ENCODE peak calls at places on chromosomes 2 and 18, in five cellular contexts. I, T, Q, E and Z are unnamed samples.

GRCh38 chr18:475202-475624 is 25.3 kb downstream of the COLEC12 start:
- DNase-seq in I (no peak), T (no peak), Q (no peak), E (no peak), Z (peak; percentile 30)

GRCh38 chr2:148876589-148877402 is 1.8 kb downstream of the KIF5C start:
- DNase-seq in I (peak; percentile 71), T (peak; percentile 47), Q (peak; percentile 33), E (peak; percentile 27), Z (no peak)

GRCh38 chr2:172086349-172087190 is 1.3 kb downstream of the DLX1 start:
- DNase-seq in I (peak; percentile 69), T (no peak), Q (peak; percentile 47), E (no peak), Z (no peak)

GRCh38 chr2:230828272-230828961 is 36.3 kb upstream of the ITM2C start:
- DNase-seq in I (no peak), T (no peak), Q (no peak), E (peak; percentile 34), Z (no peak)

GRCh38 chr2:72214429-72215143 is 66.9 kb upstream of the CYP26B1 start:
- DNase-seq in I (no peak), T (no peak), Q (no peak), E (no peak), Z (no peak)

GRCh38 chr2:109557309-109557708 is 56.5 kb downstream of the SEPTIN10 start:
- DNase-seq in I (no peak), T (no peak), Q (no peak), E (no peak), Z (no peak)

GRCh38 chr18:20971886-20972267 is 139.7 kb downstream of the ROCK1 start:
- DNase-seq in I (no peak), T (no peak), Q (no peak), E (no peak), Z (no peak)

GRCh38 chr2:164816046-164816445 is 25.6 kb downstream of the COBLL1 start:
- DNase-seq in I (no peak), T (no peak), Q (no peak), E (no peak), Z (no peak)

GRCh38 chr2:109511168-109511567 is 102.6 kb downstream of the SEPTIN10 start:
- DNase-seq in I (no peak), T (no peak), Q (no peak), E (no peak), Z (no peak)

GRCh38 chr2:72990695-72991438 is 73.5 kb downstream of the EMX1 start:
- DNase-seq in I (peak; percentile 34), T (peak; percentile 2), Q (peak; percentile 7), E (no peak), Z (peak; percentile 4)

GRCh38 chr2:197846789-197847188 is 42.4 kb downstream of the PLCL1 start:
- DNase-seq in I (no peak), T (no peak), Q (no peak), E (no peak), Z (no peak)

GRCh38 chr2:233460726-233461431 is 105.7 kb downstream of the USP40 start:
- DNase-seq in I (no peak), T (no peak), Q (no peak), E (peak; percentile 74), Z (no peak)

GRCh38 chr2:163553601-163554000 is 182.2 kb downstream of the FIGN start:
- DNase-seq in I (no peak), T (no peak), Q (no peak), E (no peak), Z (no peak)

GRCh38 chr2:219676586-219676985 is 49.2 kb downstream of the SLC4A3 start:
- DNase-seq in I (no peak), T (no peak), Q (no peak), E (no peak), Z (no peak)

GRCh38 chr18:6015364-6015763 is 120.0 kb upstream of the TMEM200C start:
- DNase-seq in I (no peak), T (no peak), Q (no peak), E (no peak), Z (no peak)

GRCh38 chr18:62450546-62451395 is 72.1 kb upstream of the ZCCHC2 start:
- DNase-seq in I (peak; percentile 83), T (peak; percentile 94), Q (peak; percentile 87), E (peak; percentile 72), Z (peak; percentile 35)

GRCh38 chr2:30351087-30351486 is 96.0 kb upstream of the LCLAT1 start:
- DNase-seq in I (no peak), T (peak; percentile 40), Q (no peak), E (no peak), Z (no peak)
- H3K4me1 ChIP-seq in I (no peaks in the 10 kb centered on the region), T (no peaks in the 10 kb centered on the region), Q (peaks cover 18% of the 10 kb centered on the region), E (peaks cover 3% of the 10 kb centered on the region), Z (no peaks in the 10 kb centered on the region)

GRCh38 chr2:65436169-65436824 is 3.9 kb upstream of the SPRED2 start:
- DNase-seq in I (peak; percentile 91), T (peak; percentile 94), Q (peak; percentile 92), E (peak; percentile 89), Z (peak; percentile 94)
- TF ChIP-seq POLR2A in I (no peak), T (peak; percentile 78), Q (peak; percentile 94), E (no peak), Z (peak; percentile 74)

GRCh38 chr2:169819106-169819505 is 5.6 kb downstream of the METTL5 start:
- DNase-seq in I (no peak), T (no peak), Q (no peak), E (no peak), Z (no peak)

GRCh38 chr2:169822785-169823392 is 1.8 kb downstream of the METTL5 start:
- DNase-seq in I (no peak), T (no peak), Q (no peak), E (no peak), Z (no peak)

GRCh38 chr2:169824373-169825333 is at the start of gene METTL5:
- DNase-seq in I (peak; percentile 89), T (peak; percentile 81), Q (peak; percentile 78), E (peak; percentile 85), Z (peak; percentile 76)

GRCh38 chr2:169823996-169824372 is 721 bp downstream of the METTL5 start:
- DNase-seq in I (no peak), T (no peak), Q (no peak), E (no peak), Z (no peak)

DNA sequence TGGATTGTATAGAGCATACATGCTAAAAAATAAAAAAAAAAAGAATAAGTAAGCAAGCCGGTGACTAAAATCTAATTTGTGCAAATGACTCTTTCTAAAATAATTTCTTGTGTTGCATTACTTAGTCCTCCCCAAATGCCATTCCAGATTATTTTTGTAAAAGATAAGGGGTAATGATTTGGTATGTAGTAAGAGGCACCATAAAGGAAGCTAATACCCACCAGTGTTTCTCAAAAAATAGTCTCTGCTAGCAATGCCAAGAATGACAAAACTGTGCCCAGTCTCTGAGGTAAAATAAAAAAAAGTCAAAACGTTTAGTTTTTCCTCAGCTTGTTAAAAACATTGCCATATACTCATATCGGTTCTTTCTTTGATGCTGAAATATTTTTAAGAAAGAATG is 2.7 kb downstream of the METTL5 start:
- DNase-seq in I (no peak), T (no peak), Q (no peak), E (no peak), Z (no peak)
- TF ChIP-seq CTCF in I (no peak), T (no peak), Q (no peak), E (no peak), Z (no peak)

GRCh38 chr2:77831878-77832277 is 309.7 kb upstream of the LRRTM4 start:
- DNase-seq in I (no peak), T (no peak), Q (no peak), E (no peak), Z (no peak)
- H3K4me1 ChIP-seq in I (no peaks in the 10 kb centered on the region), T (no peaks in the 10 kb centered on the region), Q (no peaks in the 10 kb centered on the region), E (no peaks in the 10 kb centered on the region), Z (no peaks in the 10 kb centered on the region)

GRCh38 chr2:191421950-191422349 is 176.7 kb downstream of the MYO1B start:
- DNase-seq in I (no peak), T (no peak), Q (no peak), E (no peak), Z (no peak)

GRCh38 chr2:191428141-191428540 is 182.9 kb downstream of the MYO1B start:
- DNase-seq in I (no peak), T (no peak), Q (no peak), E (no peak), Z (no peak)

GRCh38 chr2:191432121-191432520 is 186.9 kb downstream of the MYO1B start:
- DNase-seq in I (no peak), T (no peak), Q (no peak), E (no peak), Z (no peak)

DNA sequence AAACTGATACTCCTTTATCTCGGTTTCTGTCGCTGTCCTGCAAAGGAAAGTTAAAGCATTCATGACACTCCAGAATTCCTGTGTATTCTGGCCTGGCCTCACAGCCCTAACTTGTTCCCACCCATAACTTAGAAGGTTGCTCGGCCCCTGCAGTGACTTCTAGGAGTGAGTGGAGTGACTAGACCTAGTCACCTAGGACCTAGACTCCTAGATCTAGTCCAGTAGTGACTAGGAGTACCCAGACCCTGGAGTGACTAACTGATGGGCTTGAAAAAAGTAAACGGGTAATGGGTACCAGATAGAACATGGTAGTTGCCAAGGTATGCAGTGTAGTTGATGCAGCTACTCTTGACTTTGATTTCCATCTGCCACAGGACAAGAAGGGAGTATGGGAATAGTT is 181.8 kb downstream of the MYO1B start:
- DNase-seq in I (no peak), T (no peak), Q (no peak), E (no peak), Z (no peak)
- TF ChIP-seq POLR2A in I (no peak), T (no peak), Q (no peak), E (no peak), Z (no peak)

GRCh38 chr2:238914648-238915015 is 66.7 kb downstream of the TWIST2 start:
- DNase-seq in I (peak; percentile 29), T (no peak), Q (peak; percentile 3), E (no peak), Z (peak; percentile 13)

GRCh38 chr2:238915596-238915995 is 67.7 kb downstream of the TWIST2 start:
- DNase-seq in I (peak; percentile 31), T (no peak), Q (peak; percentile 1), E (no peak), Z (peak; percentile 11)

GRCh38 chr2:238912916-238913875 is 65.3 kb downstream of the TWIST2 start:
- DNase-seq in I (peak; percentile 40), T (no peak), Q (no peak), E (peak; percentile 18), Z (no peak)

GRCh38 chr2:238915196-238915595 is 67.3 kb downstream of the TWIST2 start:
- DNase-seq in I (no peak), T (no peak), Q (no peak), E (no peak), Z (peak; percentile 7)

GRCh38 chr2:238913931-238914647 is 66.2 kb downstream of the TWIST2 start:
- DNase-seq in I (peak; percentile 43), T (no peak), Q (peak; percentile 6), E (no peak), Z (no peak)
- TF ChIP-seq CTCF in I (no peak), T (no peak), Q (no peak), E (no peak), Z (no peak)

DNA sequence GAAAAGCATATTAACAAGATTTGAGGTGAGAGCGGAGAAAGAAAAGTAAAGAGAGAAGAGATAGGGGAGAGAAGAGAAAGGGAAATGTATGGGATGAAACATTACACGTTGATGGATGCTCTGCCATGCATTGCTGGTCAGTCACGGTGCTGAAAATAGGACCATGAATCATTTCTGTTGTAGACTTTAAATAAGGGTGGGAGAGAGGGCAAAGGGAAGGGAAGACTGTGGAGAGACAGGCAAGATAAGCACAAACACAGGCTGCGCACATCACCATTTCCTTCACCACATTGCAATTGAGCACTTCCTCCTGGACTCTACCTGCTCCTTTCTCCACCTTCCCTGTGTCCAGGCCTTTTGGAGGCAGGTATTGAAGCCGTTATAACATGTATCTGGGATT is 372.6 kb upstream of the ST6GAL2 start:
- DNase-seq in I (no peak), T (no peak), Q (no peak), E (no peak), Z (no peak)
- H3K4me1 ChIP-seq in I (no peaks in the 10 kb centered on the region), T (no peaks in the 10 kb centered on the region), Q (no peaks in the 10 kb centered on the region), E (no peaks in the 10 kb centered on the region), Z (no peaks in the 10 kb centered on the region)